ENCODE peak calls at places on chromosomes 13 and 19, in nine cellular contexts. D is A549, A is fibroblast of lung, T is skeletal muscle cell, H is upper lobe of right lung, X is esophagus squamous epithelium, C is choroid plexus epithelial cell, L is endodermal cell, Z is cardiac fibroblast. O is an unnamed sample.

GRCh38 chr19:39696418-39696817 is 7.9 kb upstream of the LGALS14 start:
- DNase-seq in H (no peak), T (no peak), A (no peak), C (no peak), Z (no peak), D (no peak), L (no peak), X (no peak), O (no peak)

GRCh38 chr19:39390460-39390758 is 497 bp downstream of the PAF1 start:
- DNase-seq in C (no peak), A (peak), Z (no peak), L (no peak), T (no peak), X (no peak), H (no peak), D (peak), O (no peak)

GRCh38 chr13:24265453-24265852 is 43.9 kb upstream of the C1QTNF9 start:
- DNase-seq in A (no peak), X (no peak), T (no peak), L (no peak), H (no peak), D (no peak), Z (no peak), C (no peak), O (no peak)

GRCh38 chr13:23806874-23807522 is 82.2 kb downstream of the MIPEP start:
- DNase-seq in X (no peak), H (no peak), Z (no peak), L (no peak), D (no peak), C (no peak), T (no peak), A (peak), O (no peak)

GRCh38 chr19:39301562-39301961 is 5.4 kb downstream of the IFNL1 start:
- DNase-seq in C (no peak), T (no peak), H (no peak), X (no peak), D (no peak), L (no peak), Z (no peak), A (no peak), O (no peak)

GRCh38 chr19:2582984-2583956 is 107.3 kb downstream of the GADD45B start:
- DNase-seq in H (peak), T (no peak), Z (no peak), L (no peak), C (peak), X (no peak), D (no peak), A (peak), O (no peak)

GRCh38 chr19:1473056-1473400 is 6.0 kb downstream of the C19orf25 start:
- DNase-seq in C (no peak), Z (no peak), L (no peak), D (no peak), X (no peak), A (no peak), T (no peak), H (no peak), O (no peak)

GRCh38 chr19:57075125-57075524 is 44.7 kb upstream of the USP29 start:
- DNase-seq in T (no peak), D (no peak), Z (no peak), X (no peak), L (no peak), H (no peak), C (no peak), A (no peak), O (no peak)

GRCh38 chr13:101452519-101453485 is at the start of gene ITGBL1:
- DNase-seq in X (no peak), T (no peak), C (peak), Z (peak), A (peak), D (no peak), L (peak), H (no peak), O (no peak)

GRCh38 chr13:98443329-98443728 is 133.6 kb downstream of the STK24 start:
- DNase-seq in T (peak), X (no peak), A (peak), H (no peak), Z (peak), L (no peak), C (peak), D (no peak), O (peak)

GRCh38 chr19:1884719-1885334 is 469 bp downstream of the ABHD17A start:
- DNase-seq in H (no peak), D (no peak), L (peak), A (no peak), X (no peak), T (no peak), Z (no peak), C (no peak), O (no peak)

GRCh38 chr19:41821003-41821735 is 23.3 kb downstream of the LYPD4 start:
- DNase-seq in Z (peak), A (peak), C (peak), T (no peak), D (peak), X (no peak), H (peak), L (peak), O (peak)

GRCh38 chr13:48334534-48335127 is 31.1 kb downstream of the RB1 start:
- DNase-seq in L (no peak), T (no peak), D (peak), A (peak), X (no peak), Z (peak), C (peak), H (no peak), O (no peak)

GRCh38 chr19:12834418-12834943 is at the start of gene RTBDN:
- DNase-seq in T (no peak), A (no peak), X (no peak), Z (no peak), C (no peak), H (no peak), L (peak), D (no peak), O (no peak)

GRCh38 chr13:22369840-22370239 is 699.0 kb downstream of the FGF9 start:
- DNase-seq in L (peak), A (no peak), Z (no peak), C (no peak), D (no peak), T (no peak), X (no peak), H (no peak), O (no peak)

GRCh38 chr19:19746286-19747213 is 13.6 kb upstream of the ZNF14 start:
- DNase-seq in H (no peak), X (no peak), A (no peak), Z (no peak), D (no peak), T (no peak), L (peak), C (no peak), O (no peak)

GRCh38 chr19:38263696-38264485 is 482 bp upstream of the SPINT2 start:
- DNase-seq in X (no peak), D (peak), Z (peak), T (no peak), H (peak), C (peak), L (peak), A (no peak), O (peak)

GRCh38 chr13:28441533-28441928 is 53.4 kb downstream of the FLT1 start:
- DNase-seq in C (no peak), D (no peak), T (no peak), L (no peak), H (no peak), A (no peak), X (no peak), Z (no peak), O (no peak)

GRCh38 chr19:12611361-12611699 is 610 bp downstream of the ZNF791 start:
- DNase-seq in A (peak), D (peak), Z (peak), T (peak), L (peak), C (peak), H (peak), X (peak), O (peak)

GRCh38 chr19:48608798-48609263 is 2.3 kb downstream of the SPACA4 start:
- DNase-seq in L (peak), X (no peak), D (peak), A (no peak), T (no peak), C (peak), H (no peak), Z (peak), O (peak)

GRCh38 chr19:2986951-2987491 is 9.7 kb downstream of the TLE6 start:
- DNase-seq in L (peak), T (no peak), A (no peak), C (no peak), X (no peak), H (no peak), Z (peak), D (no peak), O (no peak)

GRCh38 chr13:26923824-26924605 is 163.4 kb upstream of the GPR12 start:
- DNase-seq in T (peak), Z (peak), C (peak), H (no peak), X (no peak), D (no peak), A (peak), L (peak), O (peak)

GRCh38 chr13:77429320-77430142 is 102.6 kb upstream of the MYCBP2 start:
- DNase-seq in D (no peak), A (no peak), H (no peak), X (no peak), Z (no peak), L (no peak), C (peak), T (no peak), O (peak)

GRCh38 chr13:59776924-59777690 is 386.6 kb downstream of the DIAPH3 start:
- DNase-seq in Z (peak), L (no peak), A (peak), D (no peak), T (peak), X (no peak), C (peak), H (no peak), O (peak)

GRCh38 chr13:20814224-20814910 is 40.6 kb upstream of the EEF1AKMT1 start:
- DNase-seq in Z (peak), A (peak), X (no peak), H (peak), C (peak), D (peak), T (peak), L (no peak), O (peak)

GRCh38 chr13:41018583-41018909 is 570 bp downstream of the ELF1 start:
- DNase-seq in Z (no peak), H (no peak), C (no peak), X (no peak), D (no peak), L (no peak), T (no peak), A (no peak), O (no peak)

GRCh38 chr13:111115841-111116500 is 861 bp downstream of the ARHGEF7 start:
- DNase-seq in X (no peak), A (peak), Z (peak), D (no peak), H (no peak), L (peak), T (peak), C (peak), O (peak)

GRCh38 chr19:33052352-33052972 is 12.2 kb downstream of the RHPN2 start:
- DNase-seq in X (no peak), Z (peak), H (no peak), T (peak), A (peak), C (peak), D (no peak), L (no peak), O (no peak)

GRCh38 chr13:97328222-97328790 is 105.7 kb upstream of the RAP2A start:
- DNase-seq in C (peak), X (no peak), H (no peak), T (no peak), D (no peak), L (peak), Z (peak), A (peak), O (peak)

GRCh38 chr13:112837371-112838037 is 131.5 kb upstream of the MCF2L start:
- DNase-seq in C (no peak), X (no peak), L (no peak), D (no peak), Z (peak), H (no peak), A (no peak), T (no peak), O (no peak)

GRCh38 chr19:21587549-21587948 is 82.1 kb downstream of the ZNF429 start:
- DNase-seq in A (no peak), C (no peak), X (no peak), T (no peak), H (no peak), L (no peak), Z (no peak), D (no peak), O (no peak)

GRCh38 chr13:80551650-80552497 is 210.9 kb upstream of the SPRY2 start:
- DNase-seq in D (no peak), H (no peak), Z (no peak), L (no peak), C (peak), X (no peak), A (peak), T (no peak), O (no peak)

DNA sequence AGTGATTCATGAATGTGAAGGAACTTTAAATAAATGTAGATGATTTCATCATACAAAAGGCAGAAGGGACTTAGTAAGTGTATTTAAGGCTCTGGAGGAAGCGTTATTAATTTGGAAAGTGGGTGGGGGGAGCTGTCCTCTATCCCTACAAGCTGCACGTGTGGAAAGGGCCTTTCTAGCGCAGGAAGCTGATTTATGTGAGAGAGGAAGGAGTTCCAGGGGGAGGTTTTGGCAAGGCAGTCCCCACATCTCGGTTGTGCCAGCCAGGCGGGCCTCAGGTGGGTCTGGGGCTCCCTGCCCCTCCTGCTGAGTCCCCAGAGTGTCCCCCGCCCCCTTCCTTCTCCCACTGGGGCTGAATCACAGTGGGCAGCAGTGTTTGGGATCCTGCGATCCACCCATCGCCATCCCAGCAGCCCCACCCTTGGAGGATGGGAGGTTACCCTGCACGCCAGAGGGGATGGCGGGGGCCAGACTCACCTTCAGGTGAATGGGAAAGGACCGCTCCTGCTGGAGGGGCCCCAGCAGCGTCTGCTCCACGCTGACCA is 709 bp downstream of the DLEU7 start:
- DNase-seq in Z (no peak), L (peak), A (no peak), H (no peak), T (no peak), C (no peak), X (no peak), D (no peak), O (no peak)
- H3K4me3 ChIP-seq in Z (no peak), L (no peak), A (no peak), H (no peak), T (peak), C (peak), X (peak), D (no peak), O (peak)

GRCh38 chr13:61146158-61146557 is 269.5 kb downstream of the PCDH20 start:
- DNase-seq in H (no peak), C (no peak), Z (no peak), T (no peak), X (no peak), D (no peak), A (no peak), L (peak), O (no peak)

GRCh38 chr13:61144834-61145593 is 270.6 kb downstream of the PCDH20 start:
- DNase-seq in C (no peak), H (no peak), L (no peak), X (no peak), D (no peak), Z (no peak), T (no peak), A (no peak), O (no peak)

GRCh38 chr13:61138857-61139256 is 276.8 kb downstream of the PCDH20 start:
- DNase-seq in D (no peak), H (no peak), A (no peak), X (no peak), T (no peak), Z (no peak), L (no peak), C (no peak), O (no peak)

GRCh38 chr13:61144301-61144700 is 271.3 kb downstream of the PCDH20 start:
- DNase-seq in X (no peak), L (no peak), T (no peak), A (no peak), C (no peak), H (no peak), Z (no peak), D (no peak), O (no peak)

DNA sequence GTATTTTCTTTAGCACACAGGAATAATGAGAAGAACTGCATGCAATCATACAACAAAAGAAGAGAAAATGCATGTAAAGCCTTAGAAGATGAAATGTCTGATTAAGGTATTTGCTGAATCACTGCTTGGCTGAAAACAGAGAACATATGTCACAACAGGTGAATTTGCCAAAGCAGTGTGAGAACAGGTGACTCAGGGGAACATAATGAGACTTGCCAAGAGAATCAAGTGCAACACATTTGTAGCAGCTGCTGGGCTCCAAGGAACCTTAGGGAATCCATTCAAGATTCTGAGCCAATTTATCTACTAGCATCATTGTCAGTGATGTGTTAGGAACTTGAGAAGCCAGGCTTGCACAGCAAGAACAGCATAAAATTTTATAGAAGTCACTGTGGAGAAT is 273.1 kb downstream of the PCDH20 start:
- DNase-seq in D (no peak), Z (no peak), X (no peak), H (no peak), T (no peak), A (no peak), L (no peak), C (no peak), O (no peak)
- H3K4me3 ChIP-seq in D (no peak), Z (no peak), X (no peak), H (no peak), T (no peak), A (no peak), L (no peak), C (no peak), O (no peak)

GRCh38 chr13:63492604-63493003 is 2077.0 kb upstream of the PCDH20 start:
- DNase-seq in L (no peak), X (no peak), T (no peak), C (no peak), A (no peak), D (no peak), H (no peak), Z (no peak), O (no peak)
- H3K4me3 ChIP-seq in L (no peak), X (no peak), T (no peak), C (no peak), A (no peak), D (no peak), H (no peak), Z (no peak), O (no peak)

GRCh38 chr13:43401364-43401763 is 378.0 kb downstream of the DNAJC15 start:
- DNase-seq in Z (no peak), H (no peak), X (no peak), C (no peak), L (no peak), T (no peak), D (no peak), A (no peak), O (no peak)

DNA sequence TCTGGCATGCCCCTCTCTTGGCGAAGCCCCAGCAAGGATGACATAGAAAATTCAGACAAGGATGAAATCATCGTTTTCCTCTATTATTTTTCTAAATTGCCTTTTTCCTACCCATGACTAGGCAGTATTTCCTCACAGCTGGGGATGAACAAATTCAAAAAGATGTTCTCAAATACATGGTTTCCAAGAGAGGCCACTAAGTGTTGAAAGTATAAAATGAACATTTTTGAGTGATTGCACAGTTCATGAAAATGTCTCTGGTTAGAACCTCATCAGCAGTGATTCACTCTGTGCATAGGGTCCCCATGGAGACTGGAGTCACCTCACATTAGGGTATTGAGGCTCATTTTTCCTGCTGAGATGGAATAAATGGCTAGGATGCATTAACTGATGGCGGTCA is 373.7 kb downstream of the DNAJC15 start:
- DNase-seq in X (no peak), H (no peak), L (no peak), Z (peak), D (no peak), C (peak), T (peak), A (peak), O (peak)
- H3K4me3 ChIP-seq in X (no peak), H (no peak), L (no peak), Z (no peak), D (no peak), C (no peak), T (no peak), A (no peak), O (no peak)

GRCh38 chr19:18438331-18439024 is 545 bp upstream of the ISYNA1 start:
- DNase-seq in L (peak), Z (peak), T (no peak), X (no peak), D (no peak), H (no peak), A (no peak), C (peak), O (peak)

GRCh38 chr19:18439025-18439909 is 1.3 kb upstream of the ISYNA1 start:
- DNase-seq in Z (peak), C (peak), L (peak), D (no peak), T (peak), H (no peak), A (no peak), X (no peak), O (peak)

GRCh38 chr19:18436651-18437478 is 1.1 kb downstream of the ISYNA1 start:
- DNase-seq in T (peak), L (peak), H (peak), Z (peak), C (peak), A (peak), D (peak), X (no peak), O (peak)

GRCh38 chr19:18435848-18436631 is 1.9 kb downstream of the ISYNA1 start:
- DNase-seq in Z (no peak), D (no peak), A (no peak), L (peak), T (no peak), X (no peak), C (no peak), H (no peak), O (no peak)

GRCh38 chr19:18437481-18438330 is at the start of gene ISYNA1:
- DNase-seq in L (peak), C (peak), X (no peak), Z (peak), D (no peak), H (peak), A (no peak), T (no peak), O (peak)
- H3K4me3 ChIP-seq in L (peak), C (peak), X (peak), Z (peak), D (peak), H (peak), A (peak), T (peak), O (peak)